ENCODE peak calls at places on chromosomes 7 and 10, in five cellular contexts. J is KG1; N is uterus; H is activated effector memory CD4-positive, alpha-beta T cell treated with anti-CD3 and anti-CD28 coated beads, Interleukin-2, amount 50 U/mL, for 16 hours; V is NCI-H774. C is an unnamed sample.

GRCh38 chr7:50751136-50751535 is 31.6 kb downstream of the GRB10 start:
- DNase-seq in N (no peak), H (no peak), V (no peak), J (no peak), C (no peak)

GRCh38 chr10:22325272-22325947 is 4.5 kb downstream of the BMI1 start:
- DNase-seq in J (peak), N (peak), H (peak), V (peak), C (peak)

GRCh38 chr10:121819049-121819448 is 108.8 kb downstream of the ATE1 start:
- DNase-seq in J (no peak), N (no peak), V (no peak), H (no peak), C (no peak)

GRCh38 chr10:48474764-48475365 is 130.0 kb downstream of the ARHGAP22 start:
- DNase-seq in H (no peak), J (no peak), N (no peak), V (no peak), C (no peak)

GRCh38 chr10:92387289-92387940 is 96.4 kb downstream of the MARCHF5 start:
- DNase-seq in H (no peak), J (peak), N (no peak), V (no peak), C (no peak)

GRCh38 chr7:72781161-72781560 is 46.8 kb downstream of the TYW1B start:
- DNase-seq in V (no peak), J (no peak), N (no peak), H (no peak), C (no peak)

GRCh38 chr7:107213193-107213788 is 44.5 kb downstream of the HBP1 start:
- DNase-seq in H (no peak), N (no peak), V (no peak), J (no peak), C (no peak)

GRCh38 chr10:15486404-15486803 is 115.3 kb upstream of the FAM171A1 start:
- DNase-seq in J (no peak), V (no peak), N (no peak), H (no peak), C (no peak)

GRCh38 chr10:51808187-51808586 is 108.8 kb upstream of the CSTF2T start:
- DNase-seq in J (no peak), V (no peak), N (no peak), H (no peak), C (no peak)

GRCh38 chr7:13990319-13990983 is 985 bp upstream of the ETV1 start:
- DNase-seq in H (peak), J (peak), V (peak), N (peak), C (peak)

GRCh38 chr10:122435212-122435827 is 19.1 kb upstream of the ARMS2 start:
- DNase-seq in H (no peak), N (no peak), V (no peak), J (peak), C (peak)

GRCh38 chr10:22086730-22087364 is 83.3 kb upstream of the DNAJC1 start:
- DNase-seq in J (no peak), V (peak), N (peak), H (no peak), C (peak)

GRCh38 chr10:35626971-35627507 is 15.1 kb downstream of the FZD8 start:
- DNase-seq in H (no peak), V (no peak), N (no peak), J (no peak), C (no peak)

GRCh38 chr10:11604742-11605650 is 6.5 kb downstream of the USP6NL start:
- DNase-seq in N (no peak), J (no peak), V (no peak), H (no peak), C (no peak)

GRCh38 chr10:87093461-87094372 is 926 bp downstream of the GLUD1 start:
- DNase-seq in N (peak), J (no peak), H (peak), V (no peak), C (peak)

GRCh38 chr10:58384095-58384494 is 1.1 kb upstream of the TFAM start:
- DNase-seq in J (peak), V (no peak), H (no peak), N (no peak), C (no peak)

GRCh38 chr10:70575486-70575873 is 27.1 kb downstream of the PRF1 start:
- DNase-seq in H (no peak), J (no peak), V (no peak), N (no peak), C (peak)

GRCh38 chr10:78407009-78407711 is 373.5 kb downstream of the RPS24 start:
- DNase-seq in N (peak), H (peak), J (no peak), V (peak), C (peak)

GRCh38 chr10:10846476-10846875 is 171.2 kb upstream of the CELF2 start:
- DNase-seq in H (no peak), J (no peak), N (no peak), V (no peak), C (no peak)

GRCh38 chr7:103613655-103614642 is 167.9 kb upstream of the SLC26A5 start:
- DNase-seq in J (no peak), V (no peak), N (no peak), H (no peak), C (peak)

GRCh38 chr7:87152112-87152896 is at the start of gene DMTF1:
- DNase-seq in N (peak), V (peak), H (peak), J (peak), C (peak)

GRCh38 chr10:86533328-86533727 is 11.7 kb upstream of the WAPL start:
- DNase-seq in V (no peak), J (no peak), H (no peak), N (no peak), C (no peak)

GRCh38 chr10:71637305-71637704 is 82.3 kb downstream of the C10orf105 start:
- DNase-seq in V (no peak), N (no peak), J (no peak), H (no peak), C (no peak)

GRCh38 chr10:95741807-95742528 is 14.0 kb upstream of the ENTPD1 start:
- DNase-seq in N (no peak), H (no peak), V (no peak), J (peak), C (peak)

GRCh38 chr7:2165610-2166594 is 66.8 kb downstream of the MAD1L1 start:
- DNase-seq in H (no peak), N (no peak), J (no peak), V (no peak), C (no peak)

GRCh38 chr7:13845601-13846000 is 143.9 kb downstream of the ETV1 start:
- DNase-seq in N (no peak), J (no peak), V (no peak), H (no peak), C (no peak)

GRCh38 chr7:6501586-6502564 is 49.4 kb downstream of the GRID2IP start:
- DNase-seq in H (no peak), J (no peak), N (no peak), V (no peak), C (no peak)

GRCh38 chr7:16512097-16512496 is 14.5 kb upstream of the LRRC72 start:
- DNase-seq in V (no peak), N (no peak), J (no peak), H (no peak), C (no peak)

GRCh38 chr10:36730316-36730715 is 395.1 kb upstream of the ANKRD30A start:
- DNase-seq in N (no peak), V (no peak), J (no peak), H (no peak), C (no peak)

GRCh38 chr7:116801092-116801710 is 61.2 kb upstream of the CAPZA2 start:
- DNase-seq in H (no peak), N (no peak), J (no peak), V (no peak), C (no peak)

GRCh38 chr7:80827238-80827633 is 91.6 kb downstream of the SEMA3C start:
- DNase-seq in N (no peak), H (no peak), J (no peak), V (no peak), C (no peak)

GRCh38 chr10:77820349-77820748 is 106.2 kb downstream of the DLG5 start:
- DNase-seq in N (no peak), V (no peak), J (no peak), H (no peak), C (no peak)

GRCh38 chr10:32795598-32796183 is 162.3 kb downstream of the ITGB1 start:
- DNase-seq in J (peak), V (no peak), N (no peak), H (no peak), C (peak)

GRCh38 chr10:62869958-62870357 is 53.8 kb upstream of the EGR2 start:
- DNase-seq in N (no peak), J (no peak), H (no peak), V (no peak), C (no peak)